ENCODE peak calls at places on chromosome 15, in five cellular contexts. U is Calu3; W is MM.1S; D is activated CD8-positive, alpha-beta T cell treated with anti-CD3 and anti-CD28 coated beads, Interleukin-2, amount 10 ng/mL, durations not matched to agents 7 days and 5 days; F is non-pigmented ciliary epithelial cell. K is an unnamed sample.

GRCh38 chr15:39728844-39729243 is 53.8 kb downstream of the FSIP1 start:
- DNase-seq in U (no peak), W (no peak), D (no peak), F (no peak), K (no peak)

GRCh38 chr15:74420193-74420905 is 13.4 kb downstream of the SEMA7A start:
- DNase-seq in D (no peak), W (peak), F (no peak), U (peak), K (no peak)

GRCh38 chr15:20295238-20295811 is 246.3 kb downstream of the GOLGA6L6 start:
- DNase-seq in F (no peak), W (no peak), D (no peak), U (no peak), K (no peak)

GRCh38 chr15:68924866-68925599 is 5.3 kb upstream of the SPESP1 start:
- DNase-seq in U (peak), D (peak), F (peak), W (peak), K (peak)

GRCh38 chr15:43488790-43489585 is 4.0 kb downstream of the TP53BP1 start:
- DNase-seq in W (no peak), U (no peak), F (no peak), D (peak), K (no peak)

GRCh38 chr15:80404057-80404718 is at the start of gene ARNT2:
- DNase-seq in D (no peak), U (peak), F (no peak), W (peak), K (no peak)

GRCh38 chr15:64315136-64315661 is 40.8 kb downstream of the CSNK1G1 start:
- DNase-seq in U (no peak), D (no peak), F (no peak), W (no peak), K (no peak)

GRCh38 chr15:31330111-31330785 is 3.6 kb downstream of the KLF13 start:
- DNase-seq in D (no peak), U (no peak), F (no peak), W (no peak), K (no peak)

GRCh38 chr15:39511000-39511914 is 69.6 kb upstream of the THBS1 start:
- DNase-seq in D (no peak), W (no peak), U (no peak), F (peak), K (peak)

GRCh38 chr15:85312925-85313324 is 67.5 kb upstream of the AKAP13 start:
- DNase-seq in F (no peak), U (no peak), W (no peak), D (no peak), K (no peak)

GRCh38 chr15:74523982-74524381 is 17.0 kb upstream of the ARID3B start:
- DNase-seq in F (no peak), W (no peak), D (no peak), U (no peak), K (no peak)

GRCh38 chr15:62544446-62544845 is 379.4 kb upstream of the C2CD4B start:
- DNase-seq in F (no peak), W (no peak), U (no peak), D (no peak), K (no peak)

GRCh38 chr15:82832601-82833209 is 23.3 kb downstream of the WHAMM start:
- DNase-seq in D (peak), F (peak), U (peak), W (no peak), K (peak)

K was measured in skeletal muscle cell.